ENCODE peak calls at places on chromosomes 1 and 21, in six cellular contexts. K, Z, A, W, L and G are unnamed samples.

GRCh38 chr1:18703041-18703621 is 72.5 kb downstream of the PAX7 start:
- DNase-seq in L (no peak), W (no peak), K (no peak), Z (no peak), A (no peak), G (no peak)

GRCh38 chr1:165162671-165163241 is 193.8 kb downstream of the LMX1A start:
- DNase-seq in K (peak), W (peak), A (no peak), L (no peak), Z (no peak), G (no peak)

GRCh38 chr1:228353601-228354371 is 52.8 kb downstream of the TRIM11 start:
- DNase-seq in A (no peak), K (no peak), L (no peak), Z (no peak), W (no peak), G (no peak)

GRCh38 chr21:32533611-32534010 is 51.7 kb downstream of the TCP10L start:
- DNase-seq in L (no peak), A (no peak), W (no peak), Z (no peak), K (no peak), G (no peak)

GRCh38 chr1:5938068-5938740 is 54.0 kb downstream of the NPHP4 start:
- DNase-seq in L (no peak), A (no peak), Z (no peak), K (no peak), W (no peak), G (no peak)

GRCh38 chr1:222026280-222026679 is 284.4 kb upstream of the DUSP10 start:
- DNase-seq in L (no peak), K (no peak), Z (no peak), A (no peak), W (no peak), G (no peak)

GRCh38 chr1:234933475-234933874 is 195.2 kb downstream of the TOMM20 start:
- DNase-seq in Z (no peak), L (no peak), A (no peak), K (no peak), W (no peak), G (peak)

GRCh38 chr1:10980841-10981727 is 31.4 kb upstream of the TARDBP start:
- DNase-seq in Z (no peak), K (no peak), A (no peak), L (no peak), W (no peak), G (no peak)

GRCh38 chr1:84689514-84690396 is 506 bp downstream of the SSX2IP start:
- DNase-seq in Z (no peak), K (peak), L (peak), W (peak), A (peak), G (peak)

GRCh38 chr1:145956776-145957442 is 908 bp downstream of the LIX1L start:
- DNase-seq in W (no peak), Z (no peak), L (no peak), A (no peak), K (no peak), G (no peak)

GRCh38 chr1:169105434-169106094 is 926 bp upstream of the ATP1B1 start:
- DNase-seq in A (peak), W (no peak), Z (peak), K (peak), L (peak), G (peak)

GRCh38 chr1:1062364-1063163 is 11.5 kb downstream of the RNF223 start:
- DNase-seq in L (no peak), A (no peak), Z (no peak), W (no peak), K (no peak), G (no peak)

GRCh38 chr1:181260271-181260670 is 171.8 kb downstream of the IER5 start:
- DNase-seq in W (no peak), K (no peak), Z (no peak), A (no peak), L (no peak), G (no peak)

GRCh38 chr1:151327903-151328674 is 873 bp upstream of the PI4KB start:
- DNase-seq in W (no peak), K (peak), Z (peak), L (no peak), A (no peak), G (no peak)

GRCh38 chr1:247332901-247333361 is 1.3 kb upstream of the ZNF496 start:
- DNase-seq in W (no peak), Z (peak), A (peak), K (no peak), L (peak), G (no peak)

GRCh38 chr1:10918531-10918930 is 93.9 kb upstream of the TARDBP start:
- DNase-seq in L (no peak), K (no peak), Z (no peak), W (no peak), A (no peak), G (no peak)